ENCODE peak calls at places on chromosomes 3 and 15, in eight cellular contexts. G is hepatocyte, J is PC-3, T is iPS DF 6.9, D is K562, O is SJSA1, U is mucosa of descending colon, F is stomach. L is an unnamed sample. For H3K36me3 and H3K9me3, the result is how much of the 10 kb centered on the place peaks cover.

GRCh38 chr3:64223809-64224570 is 1.3 kb downstream of the PRICKLE2 start:
- DNase-seq in G (no peak), J (no peak), T (no peak), D (no peak), O (no peak), U (peak), F (no peak), L (no peak)

GRCh38 chr15:84800365-84800806 is 16.8 kb upstream of the ALPK3 start:
- DNase-seq in G (no peak), J (no peak), T (no peak), D (no peak), O (no peak), U (no peak), F (no peak), L (no peak)

GRCh38 chr3:189529468-189529867 is 101.7 kb upstream of the TP63 start:
- DNase-seq in G (no peak), J (no peak), T (no peak), D (no peak), O (no peak), U (no peak), F (no peak), L (no peak)

GRCh38 chr15:80856809-80857377 is 77.7 kb downstream of the CEMIP start:
- DNase-seq in G (no peak), J (peak), T (no peak), D (no peak), O (no peak), U (peak), F (peak), L (no peak)

GRCh38 chr15:82100116-82100795 is 54.4 kb upstream of the MEX3B start:
- DNase-seq in G (no peak), J (no peak), T (no peak), D (no peak), O (no peak), U (no peak), F (no peak), L (no peak)

GRCh38 chr15:72534522-72534921 is 60.4 kb downstream of the ARIH1 start:
- DNase-seq in G (no peak), J (no peak), T (no peak), D (no peak), O (no peak), U (no peak), F (no peak), L (no peak)

GRCh38 chr15:35309886-35310285 is 224.8 kb upstream of the NANOGP8 start:
- DNase-seq in G (no peak), J (no peak), T (no peak), D (no peak), O (no peak), U (no peak), F (no peak), L (no peak)

GRCh38 chr3:98730338-98730737 is 32.8 kb upstream of the ST3GAL6 start:
- DNase-seq in G (no peak), J (peak), T (no peak), D (no peak), O (no peak), U (no peak), F (no peak), L (no peak)

GRCh38 chr15:64970696-64971095 is 19.0 kb downstream of the SPG21 start:
- DNase-seq in G (no peak), J (no peak), T (no peak), D (no peak), O (no peak), U (no peak), F (no peak), L (no peak)

GRCh38 chr3:180332608-180333007 is 269.4 kb upstream of the TTC14 start:
- DNase-seq in G (no peak), J (no peak), T (no peak), D (no peak), O (no peak), U (no peak), F (no peak), L (no peak)

GRCh38 chr15:82790321-82790720 is 15.5 kb downstream of the FSD2 start:
- DNase-seq in G (no peak), J (no peak), T (no peak), D (no peak), O (no peak), U (peak), F (no peak), L (no peak)

GRCh38 chr15:64928626-64929220 is 17.0 kb downstream of the ANKDD1A start:
- DNase-seq in G (no peak), J (no peak), T (no peak), D (no peak), O (peak), U (no peak), F (no peak), L (peak)

GRCh38 chr15:71748327-71748726 is 62.0 kb upstream of the NR2E3 start:
- DNase-seq in G (no peak), J (peak), T (no peak), D (no peak), O (peak), U (no peak), F (no peak), L (no peak)

GRCh38 chr15:51281368-51281967 is 56.9 kb downstream of the CYP19A1 start:
- DNase-seq in G (peak), J (peak), T (no peak), D (peak), O (peak), U (peak), F (peak), L (peak)

GRCh38 chr15:55742927-55743614 is at the start of gene PRTG:
- DNase-seq in G (peak), J (peak), T (no peak), D (peak), O (peak), U (peak), F (peak), L (peak)

GRCh38 chr15:32020158-32020557 is 10.2 kb upstream of the CHRNA7 start:
- DNase-seq in G (no peak), J (no peak), T (no peak), D (no peak), O (no peak), U (peak), F (no peak), L (no peak)

GRCh38 chr15:40881351-40881750 is 7.3 kb upstream of the RHOV start:
- DNase-seq in G (no peak), J (no peak), T (no peak), D (no peak), O (no peak), U (no peak), F (no peak), L (no peak)

GRCh38 chr3:46709721-46710120 is 7.9 kb downstream of the PRSS50 start:
- DNase-seq in G (no peak), J (no peak), T (no peak), D (no peak), O (no peak), U (no peak), F (no peak), L (no peak)

GRCh38 chr15:62809106-62809967 is 233.2 kb upstream of the TPM1 start:
- DNase-seq in G (no peak), J (no peak), T (no peak), D (no peak), O (no peak), U (no peak), F (no peak), L (peak)

GRCh38 chr3:31532587-31533168 is at the start of gene STT3B:
- DNase-seq in G (peak), J (peak), T (no peak), D (peak), O (peak), U (peak), F (peak), L (peak)

GRCh38 chr3:153032891-153033290 is 129.1 kb upstream of the RAP2B start:
- DNase-seq in G (no peak), J (no peak), T (no peak), D (no peak), O (no peak), U (no peak), F (no peak), L (no peak)

GRCh38 chr3:63193647-63194046 is 84.5 kb upstream of the SYNPR start:
- DNase-seq in G (peak), J (peak), T (peak), D (no peak), O (no peak), U (peak), F (no peak), L (no peak)

GRCh38 chr3:123078101-123078500 is 11.3 kb downstream of the PDIA5 start:
- DNase-seq in G (no peak), J (no peak), T (no peak), D (no peak), O (no peak), U (no peak), F (no peak), L (no peak)

GRCh38 chr3:178059124-178059523 is 477.1 kb upstream of the KCNMB2 start:
- DNase-seq in G (peak), J (no peak), T (no peak), D (no peak), O (no peak), U (no peak), F (no peak), L (no peak)

DNA sequence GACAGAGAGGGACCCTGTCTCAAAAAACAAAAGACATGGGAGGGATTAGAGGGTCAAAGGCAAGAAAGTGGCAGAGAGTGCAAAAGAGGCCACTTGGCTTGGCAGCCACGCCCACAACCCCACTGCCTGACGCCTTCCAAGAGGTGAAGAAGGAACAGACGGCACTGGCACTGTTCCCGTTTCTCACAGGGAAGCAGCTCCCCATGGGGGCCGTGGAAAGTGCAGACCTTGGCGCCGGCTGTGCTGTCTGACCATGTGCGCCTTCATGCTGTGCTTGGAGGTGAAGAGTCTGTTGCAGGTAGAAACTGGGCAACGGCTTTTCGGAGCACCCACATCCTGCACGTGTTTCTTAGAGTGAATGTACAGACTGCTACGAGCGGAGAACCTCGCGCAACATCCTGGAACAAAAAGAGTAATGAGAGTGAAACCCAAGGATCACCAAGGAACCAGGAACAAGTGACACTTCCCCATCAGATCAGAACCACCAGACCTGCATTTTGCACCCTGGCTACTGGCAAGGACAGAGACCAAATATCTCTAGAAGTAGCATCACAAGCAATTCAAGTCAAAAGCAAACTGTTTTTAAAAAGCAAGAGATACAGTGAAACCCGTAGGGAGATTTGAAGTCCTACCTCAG is 9.6 kb downstream of the ZXDC start:
- DNase-seq in G (no peak), J (no peak), T (no peak), D (no peak), O (no peak), U (peak), F (no peak), L (no peak)
- H3K36me3 ChIP-seq in G (under half), J (under half), T (half or more), D (half or more), O (half or more), U (under half), F (half or more), L (half or more)

DNA sequence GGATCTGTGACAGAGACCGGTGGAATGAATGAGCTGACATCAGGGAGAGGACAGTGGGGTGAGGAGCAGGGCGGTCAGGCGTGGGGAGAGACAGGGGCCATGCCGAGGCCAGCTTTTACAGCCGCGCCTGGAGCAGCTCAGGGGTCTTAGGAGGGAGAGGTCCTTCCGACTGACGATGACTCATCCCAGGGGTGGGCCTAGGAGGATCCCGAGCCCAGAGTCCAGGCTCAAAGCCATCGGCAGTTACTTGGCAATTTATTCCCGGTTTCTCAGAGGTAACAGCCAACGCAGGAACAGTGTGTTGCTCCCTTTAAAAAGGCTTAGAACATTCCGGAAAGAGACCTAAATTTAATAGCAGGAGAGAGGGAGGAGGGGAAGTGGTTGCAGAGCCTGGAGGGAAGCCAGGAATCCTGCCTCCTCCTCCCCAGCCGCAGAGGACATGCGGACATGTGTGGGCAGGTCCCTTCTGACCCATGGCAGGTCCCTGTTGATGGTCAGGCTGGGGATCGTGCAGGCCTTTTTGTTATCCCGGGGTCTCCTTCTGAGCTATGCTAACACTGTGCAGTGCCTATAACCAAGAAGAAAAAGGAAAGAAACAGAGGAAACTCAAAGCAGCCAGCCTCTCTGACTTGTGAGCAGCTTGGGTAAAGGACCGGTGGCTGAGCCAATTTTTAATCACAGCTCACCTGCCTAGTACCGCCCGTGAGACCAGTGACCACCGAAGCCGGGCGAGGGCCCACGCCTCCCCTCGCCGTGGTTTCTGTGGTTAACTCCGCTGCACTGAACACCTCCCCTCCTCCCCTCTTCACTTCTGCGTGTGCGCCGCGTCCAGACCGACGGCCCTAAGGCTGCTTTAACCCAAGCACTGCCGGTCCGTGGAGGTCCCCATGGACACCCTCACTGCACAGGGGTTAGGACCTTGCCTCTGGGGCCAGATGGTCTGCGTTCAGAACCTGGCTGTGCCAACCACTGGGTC is 392.4 kb upstream of the PROK2 start:
- DNase-seq in G (peak), J (no peak), T (no peak), D (peak), O (peak), U (peak), F (peak), L (no peak)
- H3K4me3 ChIP-seq in G (no peak), J (no peak), T (no peak), D (no peak), O (peak), U (no peak), F (peak), L (no peak)

DNA sequence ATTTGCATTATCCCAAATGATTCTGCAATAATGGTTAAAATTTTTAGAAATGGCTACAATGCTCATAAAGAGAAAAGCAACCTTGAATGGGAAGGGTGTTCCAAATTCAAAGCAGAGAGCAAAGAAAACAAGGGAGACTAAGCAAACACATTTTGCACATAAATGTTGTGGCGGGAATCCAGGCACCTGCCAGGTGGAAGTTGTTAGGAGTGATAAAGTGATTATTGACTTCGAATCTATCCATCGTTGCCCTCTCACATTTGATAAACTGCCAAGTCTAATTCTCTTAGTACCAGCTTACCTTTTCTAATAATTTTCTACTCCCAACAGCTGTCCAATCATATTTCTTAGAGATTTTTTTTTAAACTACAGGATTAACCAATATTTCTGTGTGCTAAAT is 244.5 kb downstream of the CACNA2D3 start:
- DNase-seq in G (no peak), J (no peak), T (no peak), D (no peak), O (no peak), U (peak), F (no peak), L (no peak)
- H3K9me3 ChIP-seq in G (under half), J (under half), T (under half), D (under half), O (under half), U (under half), F (under half), L (under half)

GRCh38 chr15:66117841-66118240 is 135.7 kb downstream of the MEGF11 start:
- DNase-seq in G (no peak), J (no peak), T (no peak), D (no peak), O (no peak), U (no peak), F (no peak), L (no peak)

GRCh38 chr15:66112388-66112787 is 141.2 kb downstream of the MEGF11 start:
- DNase-seq in G (no peak), J (no peak), T (no peak), D (no peak), O (no peak), U (no peak), F (no peak), L (no peak)

GRCh38 chr15:66114863-66115425 is 138.6 kb downstream of the MEGF11 start:
- DNase-seq in G (no peak), J (no peak), T (no peak), D (no peak), O (no peak), U (no peak), F (no peak), L (no peak)

GRCh38 chr15:66120422-66120821 is 133.1 kb downstream of the MEGF11 start:
- DNase-seq in G (no peak), J (no peak), T (no peak), D (no peak), O (no peak), U (no peak), F (no peak), L (no peak)

DNA sequence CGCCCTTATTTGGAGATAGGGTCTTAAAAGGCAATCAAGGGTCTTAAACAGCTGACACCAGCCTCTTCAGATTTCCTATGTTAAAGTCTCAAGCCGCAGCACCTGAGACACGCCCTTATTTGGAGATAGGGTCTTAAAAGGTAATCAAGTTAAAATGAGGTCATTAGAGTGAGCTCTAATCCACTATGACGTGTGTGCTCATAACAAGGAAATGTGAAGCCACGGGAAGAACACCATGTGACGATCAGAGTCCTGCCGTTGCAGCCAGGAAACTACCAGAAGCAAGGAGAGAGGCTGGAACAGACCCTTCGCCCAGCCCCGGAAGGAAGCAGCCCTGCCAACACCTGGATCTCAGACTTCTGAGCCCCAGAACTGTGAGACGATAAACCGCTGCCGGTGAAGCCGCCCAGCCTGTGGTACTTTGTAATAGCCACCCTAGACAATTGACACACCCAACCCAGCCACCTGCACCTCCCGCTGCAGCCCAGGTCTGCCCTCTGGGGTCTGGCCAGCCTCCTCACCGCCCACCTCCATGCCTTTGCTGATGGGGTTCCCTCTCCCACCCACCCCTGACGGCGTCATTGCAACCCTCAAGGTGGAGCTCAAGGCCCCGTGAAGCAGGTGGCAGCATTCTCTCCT is 137.9 kb downstream of the MEGF11 start:
- DNase-seq in G (peak), J (no peak), T (no peak), D (no peak), O (no peak), U (peak), F (no peak), L (no peak)
- H3K36me3 ChIP-seq in G (under half), J (under half), T (under half), D (under half), O (under half), U (under half), F (under half), L (under half)

DNA sequence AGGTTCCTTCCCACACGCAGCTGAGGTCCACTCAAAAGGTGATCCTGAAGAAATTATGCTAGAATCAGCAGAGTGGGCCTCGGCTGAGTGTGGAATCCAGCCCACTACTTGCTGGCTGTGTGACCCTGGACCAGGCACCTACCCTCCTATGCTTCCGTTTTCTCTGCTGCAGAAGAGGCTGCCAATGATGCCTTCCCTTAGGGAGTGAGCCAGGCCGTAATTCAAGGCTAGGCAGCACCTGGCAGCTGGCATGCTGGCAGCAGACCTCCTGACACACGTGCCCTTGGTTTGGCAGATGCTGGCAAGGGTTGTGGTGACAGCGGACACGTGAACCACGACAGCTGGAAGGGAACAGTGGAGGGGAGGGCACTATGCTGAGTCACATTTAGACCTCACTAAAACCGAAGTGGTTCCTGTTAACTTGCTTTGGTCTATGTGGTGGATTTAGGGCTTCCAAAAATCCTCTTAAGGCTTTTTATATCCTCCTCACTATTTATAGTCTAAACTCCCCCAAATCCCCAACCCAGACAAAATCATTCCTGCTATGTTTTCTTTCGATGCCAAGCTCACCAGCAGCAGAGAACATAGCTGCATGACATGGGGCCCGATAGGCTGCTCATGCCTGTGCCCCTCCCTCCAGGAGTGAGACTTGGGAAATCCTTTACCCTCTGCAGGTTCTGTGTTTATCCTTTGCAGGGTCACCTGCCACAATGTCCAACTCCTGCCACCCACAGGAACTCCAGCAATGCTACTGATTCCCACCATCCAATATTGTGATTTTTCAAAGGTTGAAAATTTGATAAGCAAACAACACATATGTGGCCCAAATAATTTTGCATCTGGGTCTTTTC is 10.6 kb upstream of the PCSK6 start:
- DNase-seq in G (no peak), J (peak), T (no peak), D (no peak), O (no peak), U (peak), F (peak), L (no peak)
- H3K4me3 ChIP-seq in G (no peak), J (no peak), T (no peak), D (no peak), O (no peak), U (no peak), F (no peak), L (no peak)

GRCh38 chr3:21294768-21295167 is 456.2 kb downstream of the ZNF385D start:
- DNase-seq in G (no peak), J (peak), T (no peak), D (no peak), O (no peak), U (no peak), F (no peak), L (no peak)
- H3K9me3 ChIP-seq in G (under half), J (under half), T (under half), D (under half), O (under half), U (under half), F (under half), L (under half)

GRCh38 chr3:136612512-136612911 is 139.7 kb downstream of the STAG1 start:
- DNase-seq in G (no peak), J (no peak), T (no peak), D (no peak), O (no peak), U (no peak), F (no peak), L (no peak)

GRCh38 chr3:136604961-136605360 is 147.2 kb downstream of the STAG1 start:
- DNase-seq in G (no peak), J (peak), T (no peak), D (no peak), O (no peak), U (no peak), F (no peak), L (no peak)

GRCh38 chr3:136602818-136603217 is 149.4 kb downstream of the STAG1 start:
- DNase-seq in G (no peak), J (no peak), T (no peak), D (no peak), O (no peak), U (no peak), F (no peak), L (no peak)

GRCh38 chr3:136606990-136607389 is 145.2 kb downstream of the STAG1 start:
- DNase-seq in G (no peak), J (no peak), T (no peak), D (no peak), O (no peak), U (no peak), F (no peak), L (no peak)
- H3K36me3 ChIP-seq in G (under half), J (under half), T (under half), D (under half), O (under half), U (under half), F (under half), L (under half)

L was measured in HAP-1.